ENCODE peak calls at places on chromosomes 2 and 18, in nine cellular contexts. One of them, this sample, is unnamed.
A peak's percentile ranks its signal among the peaks of the same experiment; 100 is the strongest.

GRCh38 chr2:48417843-48418838 is 111.8 kb upstream of the STON1 start:
- DNase-seq in NCI-H2029: no peak
- DNase-seq in NCI-H524: no peak
- DNase-seq in AG04450: no peak
- DNase-seq in activated CD4-positive, alpha-beta T cell treated with anti-CD3 and anti-CD28 coated beads for 36 hours: no peak
- DNase-seq in activated gamma-delta T cell treated with anti-CD3 and anti-CD28 coated beads, Interleukin-2, amount 50 U/mL, for 16 hours: no peak
- DNase-seq in Caco-2: no peak
- DNase-seq in effector memory CD4-positive, alpha-beta T cell: no peak
- DNase-seq in SK-N-DZ: no peak
- DNase-seq in this sample: no peak

GRCh38 chr2:9941196-9941995 is 10.1 kb upstream of the GRHL1 start:
- DNase-seq in NCI-H2029: no peak
- DNase-seq in NCI-H524: no peak
- DNase-seq in AG04450: peak; percentile 51
- DNase-seq in activated CD4-positive, alpha-beta T cell treated with anti-CD3 and anti-CD28 coated beads for 36 hours: no peak
- DNase-seq in activated gamma-delta T cell treated with anti-CD3 and anti-CD28 coated beads, Interleukin-2, amount 50 U/mL, for 16 hours: no peak
- DNase-seq in Caco-2: no peak
- DNase-seq in effector memory CD4-positive, alpha-beta T cell: no peak
- DNase-seq in SK-N-DZ: no peak
- DNase-seq in this sample: no peak

GRCh38 chr2:134441153-134441863 is 187.4 kb downstream of the MGAT5 start:
- DNase-seq in NCI-H2029: peak; percentile 7
- DNase-seq in NCI-H524: no peak
- DNase-seq in AG04450: no peak
- DNase-seq in activated CD4-positive, alpha-beta T cell treated with anti-CD3 and anti-CD28 coated beads for 36 hours: no peak
- DNase-seq in activated gamma-delta T cell treated with anti-CD3 and anti-CD28 coated beads, Interleukin-2, amount 50 U/mL, for 16 hours: no peak
- DNase-seq in Caco-2: no peak
- DNase-seq in effector memory CD4-positive, alpha-beta T cell: no peak
- DNase-seq in SK-N-DZ: no peak
- DNase-seq in this sample: no peak

GRCh38 chr2:43576983-43577892 is 18.6 kb downstream of the THADA start:
- DNase-seq in NCI-H2029: no peak
- DNase-seq in NCI-H524: peak; percentile 45
- DNase-seq in AG04450: peak; percentile 32
- DNase-seq in activated CD4-positive, alpha-beta T cell treated with anti-CD3 and anti-CD28 coated beads for 36 hours: peak; percentile 46
- DNase-seq in activated gamma-delta T cell treated with anti-CD3 and anti-CD28 coated beads, Interleukin-2, amount 50 U/mL, for 16 hours: no peak
- DNase-seq in Caco-2: peak; percentile 35
- DNase-seq in effector memory CD4-positive, alpha-beta T cell: no peak
- DNase-seq in SK-N-DZ: peak; percentile 45
- DNase-seq in this sample: peak; percentile 47

GRCh38 chr18:55086931-55087330 is 127.7 kb upstream of the CCDC68 start:
- DNase-seq in NCI-H2029: no peak
- DNase-seq in NCI-H524: no peak
- DNase-seq in AG04450: no peak
- DNase-seq in activated CD4-positive, alpha-beta T cell treated with anti-CD3 and anti-CD28 coated beads for 36 hours: no peak
- DNase-seq in activated gamma-delta T cell treated with anti-CD3 and anti-CD28 coated beads, Interleukin-2, amount 50 U/mL, for 16 hours: no peak
- DNase-seq in Caco-2: no peak
- DNase-seq in effector memory CD4-positive, alpha-beta T cell: no peak
- DNase-seq in SK-N-DZ: no peak
- DNase-seq in this sample: no peak

GRCh38 chr2:227147023-227147422 is 17.0 kb downstream of the COL4A4 start:
- DNase-seq in NCI-H2029: no peak
- DNase-seq in NCI-H524: peak; percentile 58
- DNase-seq in AG04450: no peak
- DNase-seq in activated CD4-positive, alpha-beta T cell treated with anti-CD3 and anti-CD28 coated beads for 36 hours: no peak
- DNase-seq in activated gamma-delta T cell treated with anti-CD3 and anti-CD28 coated beads, Interleukin-2, amount 50 U/mL, for 16 hours: no peak
- DNase-seq in Caco-2: no peak
- DNase-seq in effector memory CD4-positive, alpha-beta T cell: no peak
- DNase-seq in SK-N-DZ: no peak
- DNase-seq in this sample: no peak

GRCh38 chr2:162838141-162838500 is 446 bp downstream of the KCNH7 start:
- DNase-seq in NCI-H2029: peak; percentile 76
- DNase-seq in NCI-H524: peak; percentile 79
- DNase-seq in AG04450: no peak
- DNase-seq in activated CD4-positive, alpha-beta T cell treated with anti-CD3 and anti-CD28 coated beads for 36 hours: no peak
- DNase-seq in activated gamma-delta T cell treated with anti-CD3 and anti-CD28 coated beads, Interleukin-2, amount 50 U/mL, for 16 hours: no peak
- DNase-seq in Caco-2: no peak
- DNase-seq in effector memory CD4-positive, alpha-beta T cell: no peak
- DNase-seq in SK-N-DZ: no peak
- DNase-seq in this sample: no peak

GRCh38 chr18:75489493-75490190 is 62.1 kb upstream of the SMIM21 start:
- DNase-seq in NCI-H2029: no peak
- DNase-seq in NCI-H524: peak; percentile 78
- DNase-seq in AG04450: peak; percentile 85
- DNase-seq in activated CD4-positive, alpha-beta T cell treated with anti-CD3 and anti-CD28 coated beads for 36 hours: no peak
- DNase-seq in activated gamma-delta T cell treated with anti-CD3 and anti-CD28 coated beads, Interleukin-2, amount 50 U/mL, for 16 hours: no peak
- DNase-seq in Caco-2: no peak
- DNase-seq in effector memory CD4-positive, alpha-beta T cell: no peak
- DNase-seq in SK-N-DZ: no peak
- DNase-seq in this sample: no peak

GRCh38 chr2:8592736-8593135 is 89.1 kb upstream of the ID2 start:
- DNase-seq in NCI-H2029: no peak
- DNase-seq in NCI-H524: no peak
- DNase-seq in AG04450: no peak
- DNase-seq in activated CD4-positive, alpha-beta T cell treated with anti-CD3 and anti-CD28 coated beads for 36 hours: no peak
- DNase-seq in activated gamma-delta T cell treated with anti-CD3 and anti-CD28 coated beads, Interleukin-2, amount 50 U/mL, for 16 hours: no peak
- DNase-seq in Caco-2: no peak
- DNase-seq in effector memory CD4-positive, alpha-beta T cell: no peak
- DNase-seq in SK-N-DZ: no peak
- DNase-seq in this sample: no peak

GRCh38 chr2:102975996-102976636 is 214.3 kb downstream of the TMEM182 start:
- DNase-seq in NCI-H2029: no peak
- DNase-seq in NCI-H524: peak; percentile 85
- DNase-seq in AG04450: no peak
- DNase-seq in activated CD4-positive, alpha-beta T cell treated with anti-CD3 and anti-CD28 coated beads for 36 hours: peak; percentile 22
- DNase-seq in activated gamma-delta T cell treated with anti-CD3 and anti-CD28 coated beads, Interleukin-2, amount 50 U/mL, for 16 hours: no peak
- DNase-seq in Caco-2: peak; percentile 65
- DNase-seq in effector memory CD4-positive, alpha-beta T cell: no peak
- DNase-seq in SK-N-DZ: peak; percentile 60
- DNase-seq in this sample: no peak